ENCODE peak calls at places on chromosomes 6 and 20, in seven cellular contexts. One of them, this sample, is unnamed.

GRCh38 chr6:14876778-14877613 is 368.9 kb upstream of the JARID2 start:
- DNase-seq in PC-3: peak; percentile 79
- DNase-seq in AG04450: peak; percentile 48
- DNase-seq in stomach: no peak
- DNase-seq in psoas muscle: no peak
- DNase-seq in pancreas: no peak
- DNase-seq in breast epithelium: no peak
- DNase-seq in this sample: no peak

GRCh38 chr6:33313105-33313708 is 671 bp downstream of the TAPBP start:
- DNase-seq in psoas muscle: peak; percentile 53
- DNase-seq in stomach: peak; percentile 46
- DNase-seq in PC-3: no peak
- DNase-seq in pancreas: peak; percentile 54
- DNase-seq in AG04450: no peak
- DNase-seq in breast epithelium: no peak
- DNase-seq in this sample: no peak

GRCh38 chr6:132131777-132132176 is 180.6 kb upstream of the CCN2 start:
- DNase-seq in PC-3: peak; percentile 90
- DNase-seq in pancreas: no peak
- DNase-seq in breast epithelium: no peak
- DNase-seq in AG04450: peak; percentile 99
- DNase-seq in psoas muscle: peak; percentile 19
- DNase-seq in stomach: no peak
- DNase-seq in this sample: no peak

GRCh38 chr20:35908007-35908406 is 46.3 kb downstream of the SCAND1 start:
- DNase-seq in psoas muscle: no peak
- DNase-seq in AG04450: no peak
- DNase-seq in PC-3: no peak
- DNase-seq in stomach: no peak
- DNase-seq in breast epithelium: no peak
- DNase-seq in pancreas: no peak
- DNase-seq in this sample: no peak

GRCh38 chr20:20073851-20074252 is 21.5 kb downstream of the CFAP61 start:
- DNase-seq in PC-3: no peak
- DNase-seq in stomach: no peak
- DNase-seq in AG04450: no peak
- DNase-seq in psoas muscle: peak; percentile 41
- DNase-seq in breast epithelium: no peak
- DNase-seq in pancreas: no peak
- DNase-seq in this sample: no peak

GRCh38 chr6:166588691-166589333 is 2.3 kb upstream of the RAMACL start:
- DNase-seq in pancreas: no peak
- DNase-seq in breast epithelium: no peak
- DNase-seq in PC-3: no peak
- DNase-seq in psoas muscle: no peak
- DNase-seq in stomach: no peak
- DNase-seq in AG04450: peak; percentile 33
- DNase-seq in this sample: no peak

GRCh38 chr6:13427838-13428527 is 59.4 kb downstream of the GFOD1 start:
- DNase-seq in pancreas: no peak
- DNase-seq in stomach: peak; percentile 31
- DNase-seq in breast epithelium: no peak
- DNase-seq in psoas muscle: no peak
- DNase-seq in AG04450: no peak
- DNase-seq in PC-3: no peak
- DNase-seq in this sample: no peak

GRCh38 chr6:147438758-147439528 is 69.5 kb upstream of the SAMD5 start:
- DNase-seq in AG04450: no peak
- DNase-seq in breast epithelium: no peak
- DNase-seq in stomach: no peak
- DNase-seq in PC-3: no peak
- DNase-seq in pancreas: no peak
- DNase-seq in psoas muscle: no peak
- DNase-seq in this sample: peak; percentile 70

GRCh38 chr6:1609662-1610496 is at the start of gene FOXC1:
- DNase-seq in pancreas: peak; percentile 85
- DNase-seq in breast epithelium: peak; percentile 86
- DNase-seq in psoas muscle: peak; percentile 90
- DNase-seq in stomach: peak; percentile 85
- DNase-seq in PC-3: peak; percentile 97
- DNase-seq in AG04450: peak; percentile 67
- DNase-seq in this sample: peak; percentile 93

GRCh38 chr20:24778585-24779031 is 170.5 kb upstream of the CST7 start:
- DNase-seq in PC-3: peak; percentile 39
- DNase-seq in breast epithelium: no peak
- DNase-seq in stomach: peak; percentile 81
- DNase-seq in AG04450: no peak
- DNase-seq in pancreas: peak; percentile 47
- DNase-seq in psoas muscle: no peak
- DNase-seq in this sample: no peak

GRCh38 chr20:31260326-31260932 is 3.0 kb downstream of the DEFB115 start:
- DNase-seq in PC-3: peak; percentile 49
- DNase-seq in pancreas: no peak
- DNase-seq in breast epithelium: no peak
- DNase-seq in stomach: no peak
- DNase-seq in AG04450: no peak
- DNase-seq in psoas muscle: no peak
- DNase-seq in this sample: peak; percentile 49

GRCh38 chr6:119240257-119241123 is 109.1 kb downstream of the MAN1A1 start:
- DNase-seq in AG04450: no peak
- DNase-seq in breast epithelium: no peak
- DNase-seq in psoas muscle: no peak
- DNase-seq in stomach: no peak
- DNase-seq in PC-3: no peak
- DNase-seq in pancreas: no peak
- DNase-seq in this sample: no peak

GRCh38 chr6:130206474-130206873 is 16.3 kb downstream of the SAMD3 start:
- DNase-seq in stomach: no peak
- DNase-seq in psoas muscle: no peak
- DNase-seq in pancreas: no peak
- DNase-seq in AG04450: no peak
- DNase-seq in PC-3: no peak
- DNase-seq in breast epithelium: no peak
- DNase-seq in this sample: no peak

GRCh38 chr6:154507209-154507898 is 3.1 kb downstream of the CNKSR3 start:
- DNase-seq in AG04450: no peak
- DNase-seq in PC-3: no peak
- DNase-seq in stomach: no peak
- DNase-seq in pancreas: no peak
- DNase-seq in breast epithelium: no peak
- DNase-seq in psoas muscle: no peak
- DNase-seq in this sample: no peak

GRCh38 chr6:156963712-156964700 is 186.8 kb downstream of the ARID1B start:
- DNase-seq in psoas muscle: peak; percentile 39
- DNase-seq in AG04450: no peak
- DNase-seq in stomach: no peak
- DNase-seq in breast epithelium: no peak
- DNase-seq in pancreas: no peak
- DNase-seq in PC-3: peak; percentile 58
- DNase-seq in this sample: no peak

GRCh38 chr20:43355610-43356009 is 102.1 kb upstream of the SRSF6 start:
- DNase-seq in pancreas: no peak
- DNase-seq in psoas muscle: no peak
- DNase-seq in stomach: no peak
- DNase-seq in PC-3: no peak
- DNase-seq in AG04450: no peak
- DNase-seq in breast epithelium: no peak
- DNase-seq in this sample: no peak

GRCh38 chr6:105993769-105994521 is 92.2 kb upstream of the PRDM1 start:
- DNase-seq in stomach: no peak
- DNase-seq in AG04450: no peak
- DNase-seq in PC-3: no peak
- DNase-seq in pancreas: peak; percentile 36
- DNase-seq in breast epithelium: no peak
- DNase-seq in psoas muscle: peak; percentile 22
- DNase-seq in this sample: no peak

GRCh38 chr20:431012-431904 is 23.2 kb downstream of the RBCK1 start:
- DNase-seq in AG04450: peak; percentile 23
- DNase-seq in stomach: peak; percentile 77
- DNase-seq in pancreas: peak; percentile 59
- DNase-seq in psoas muscle: peak; percentile 53
- DNase-seq in PC-3: peak; percentile 91
- DNase-seq in breast epithelium: peak; percentile 36
- DNase-seq in this sample: peak; percentile 74

GRCh38 chr6:13678255-13678983 is 33.2 kb downstream of the RANBP9 start:
- DNase-seq in stomach: no peak
- DNase-seq in breast epithelium: no peak
- DNase-seq in AG04450: no peak
- DNase-seq in PC-3: no peak
- DNase-seq in psoas muscle: no peak
- DNase-seq in pancreas: no peak
- DNase-seq in this sample: no peak

GRCh38 chr6:36912583-36912982 is 26.8 kb downstream of the C6orf89 start:
- DNase-seq in breast epithelium: no peak
- DNase-seq in PC-3: peak; percentile 96
- DNase-seq in stomach: no peak
- DNase-seq in pancreas: no peak
- DNase-seq in AG04450: peak; percentile 63
- DNase-seq in psoas muscle: no peak
- DNase-seq in this sample: no peak

DNA sequence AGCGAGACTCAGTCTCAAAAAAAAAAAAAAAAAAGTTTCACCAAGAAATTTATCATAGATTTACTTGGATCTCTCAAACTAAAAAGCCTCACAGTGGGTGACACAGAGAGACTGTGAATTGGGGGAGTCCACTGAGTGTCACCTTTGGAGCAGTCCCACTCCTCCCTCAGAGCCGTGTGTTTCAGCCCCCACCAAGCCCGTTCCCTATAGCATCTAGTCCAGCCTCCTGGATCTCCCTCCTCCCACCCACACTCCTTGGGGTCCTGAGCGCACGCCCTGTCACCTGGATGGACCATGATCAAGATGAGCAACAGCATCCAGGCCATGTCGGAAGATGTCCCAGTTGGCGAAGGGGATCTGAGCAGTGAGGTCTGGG is 422 bp downstream of the NCR3 start:
- DNase-seq in psoas muscle: no peak
- DNase-seq in stomach: no peak
- DNase-seq in AG04450: no peak
- DNase-seq in breast epithelium: no peak
- DNase-seq in PC-3: no peak
- DNase-seq in pancreas: no peak
- DNase-seq in this sample: no peak
- H3K4me3 ChIP-seq in psoas muscle: no peak overlapping the region
- H3K4me3 ChIP-seq in stomach: no peak overlapping the region
- H3K4me3 ChIP-seq in AG04450: no peak overlapping the region
- H3K4me3 ChIP-seq in breast epithelium: no peak overlapping the region
- H3K4me3 ChIP-seq in PC-3: no peak overlapping the region
- H3K4me3 ChIP-seq in pancreas: no peak overlapping the region
- H3K4me3 ChIP-seq in this sample: no peak overlapping the region

GRCh38 chr20:51171141-51171540 is 148.2 kb upstream of the KCNG1 start:
- DNase-seq in PC-3: no peak
- DNase-seq in stomach: no peak
- DNase-seq in psoas muscle: no peak
- DNase-seq in pancreas: no peak
- DNase-seq in breast epithelium: no peak
- DNase-seq in AG04450: no peak
- DNase-seq in this sample: no peak
- H3K9me3 ChIP-seq in PC-3: no peaks in the 10 kb centered on the region
- H3K9me3 ChIP-seq in stomach: peaks cover 11% of the 10 kb centered on the region
- H3K9me3 ChIP-seq in psoas muscle: peaks cover 4% of the 10 kb centered on the region
- H3K9me3 ChIP-seq in pancreas: no peaks in the 10 kb centered on the region
- H3K9me3 ChIP-seq in breast epithelium: peaks cover 9% of the 10 kb centered on the region
- H3K9me3 ChIP-seq in AG04450: no peaks in the 10 kb centered on the region
- H3K9me3 ChIP-seq in this sample: no peaks in the 10 kb centered on the region

GRCh38 chr20:10430704-10431103 is 3.3 kb downstream of the MKKS start:
- DNase-seq in PC-3: no peak
- DNase-seq in psoas muscle: no peak
- DNase-seq in stomach: no peak
- DNase-seq in breast epithelium: no peak
- DNase-seq in AG04450: no peak
- DNase-seq in pancreas: no peak
- DNase-seq in this sample: no peak

GRCh38 chr20:10427060-10427692 is 6.8 kb downstream of the MKKS start:
- DNase-seq in breast epithelium: no peak
- DNase-seq in stomach: peak; percentile 60
- DNase-seq in pancreas: peak; percentile 34
- DNase-seq in psoas muscle: peak; percentile 29
- DNase-seq in PC-3: peak; percentile 67
- DNase-seq in AG04450: peak; percentile 34
- DNase-seq in this sample: peak; percentile 58

GRCh38 chr20:10430000-10430466 is 4.0 kb downstream of the MKKS start:
- DNase-seq in psoas muscle: no peak
- DNase-seq in PC-3: peak; percentile 61
- DNase-seq in pancreas: no peak
- DNase-seq in AG04450: no peak
- DNase-seq in breast epithelium: no peak
- DNase-seq in stomach: no peak
- DNase-seq in this sample: peak; percentile 38

GRCh38 chr20:10428008-10428407 is 6.0 kb downstream of the MKKS start:
- DNase-seq in breast epithelium: no peak
- DNase-seq in pancreas: no peak
- DNase-seq in AG04450: no peak
- DNase-seq in PC-3: no peak
- DNase-seq in stomach: no peak
- DNase-seq in psoas muscle: no peak
- DNase-seq in this sample: no peak

DNA sequence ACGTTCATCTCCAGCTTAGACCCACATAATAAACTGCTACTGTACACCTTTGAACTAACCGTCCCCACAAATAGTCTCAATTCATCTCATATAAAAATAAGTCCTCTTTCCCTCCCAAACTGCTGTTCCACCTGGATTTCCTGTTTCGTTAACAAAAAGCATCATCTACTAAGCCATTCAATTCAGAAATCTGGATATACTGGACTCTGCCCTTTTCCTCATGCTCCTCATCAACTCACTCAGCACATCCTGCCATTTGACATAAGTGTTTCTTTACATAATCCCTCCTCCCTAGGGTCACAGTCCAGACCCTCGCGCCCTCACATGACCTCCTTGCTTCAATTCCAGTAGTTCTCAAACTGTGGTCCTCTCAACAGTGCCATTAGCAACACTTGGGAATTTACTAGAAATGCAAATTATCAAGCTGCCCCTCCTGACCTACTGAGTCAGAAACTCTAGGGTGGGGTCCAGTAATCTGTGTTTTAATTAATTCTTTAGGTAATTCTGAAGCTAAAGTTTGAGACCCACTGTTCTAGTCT is 4.5 kb downstream of the MKKS start:
- DNase-seq in AG04450: no peak
- DNase-seq in PC-3: no peak
- DNase-seq in psoas muscle: no peak
- DNase-seq in stomach: no peak
- DNase-seq in breast epithelium: no peak
- DNase-seq in pancreas: no peak
- DNase-seq in this sample: peak; percentile 35
- H3K4me3 ChIP-seq in AG04450: no peak overlapping the region
- H3K4me3 ChIP-seq in PC-3: no peak overlapping the region
- H3K4me3 ChIP-seq in psoas muscle: no peak overlapping the region
- H3K4me3 ChIP-seq in stomach: no peak overlapping the region
- H3K4me3 ChIP-seq in breast epithelium: no peak overlapping the region
- H3K4me3 ChIP-seq in pancreas: no peak overlapping the region
- H3K4me3 ChIP-seq in this sample: no peak overlapping the region

DNA sequence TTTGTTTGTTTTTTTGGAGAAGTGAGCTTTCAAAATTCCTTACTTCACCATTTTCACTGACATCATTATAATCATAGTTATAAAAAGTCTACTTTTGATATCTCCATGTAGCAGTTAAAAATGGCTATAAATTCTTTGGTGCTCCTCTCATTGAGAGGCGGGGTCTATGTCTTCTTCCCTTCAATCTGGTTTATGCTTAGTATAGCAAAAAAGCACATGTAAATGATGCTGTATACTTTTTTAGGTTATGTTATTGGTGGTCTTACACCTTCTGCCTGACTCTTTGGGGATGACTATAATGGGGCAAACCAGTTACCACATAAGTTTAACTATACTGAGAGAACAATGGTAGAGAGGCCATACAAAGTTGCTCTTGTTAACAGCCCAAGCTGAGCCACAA is 289.6 kb downstream of the EPM2A start:
- DNase-seq in psoas muscle: no peak
- DNase-seq in PC-3: no peak
- DNase-seq in pancreas: no peak
- DNase-seq in stomach: no peak
- DNase-seq in AG04450: no peak
- DNase-seq in breast epithelium: no peak
- DNase-seq in this sample: no peak
- H3K9me3 ChIP-seq in psoas muscle: peaks cover 26% of the 10 kb centered on the region
- H3K9me3 ChIP-seq in PC-3: no peaks in the 10 kb centered on the region
- H3K9me3 ChIP-seq in pancreas: no peaks in the 10 kb centered on the region
- H3K9me3 ChIP-seq in stomach: peaks cover 60% of the 10 kb centered on the region
- H3K9me3 ChIP-seq in AG04450: no peaks in the 10 kb centered on the region
- H3K9me3 ChIP-seq in breast epithelium: peaks cover 46% of the 10 kb centered on the region
- H3K9me3 ChIP-seq in this sample: no peaks in the 10 kb centered on the region